ENCODE peak calls at places on chromosomes 7 and 10, in seven cellular contexts. S, D, M, V, E, L and K are unnamed samples.

GRCh38 chr10:42987575-42987974 is 89.3 kb upstream of the RET start:
- DNase-seq in D (no peak), M (no peak), V (no peak), S (no peak), L (no peak), E (no peak), K (no peak)

GRCh38 chr10:26843736-26844135 is 17.0 kb downstream of the ABI1 start:
- DNase-seq in V (no peak), M (no peak), E (no peak), S (no peak), L (no peak), D (no peak), K (no peak)

GRCh38 chr10:131946321-131946751 is 35.4 kb downstream of the BNIP3 start:
- DNase-seq in L (no peak), S (peak; percentile 85), E (peak; percentile 67), M (no peak), D (no peak), V (peak; percentile 47), K (no peak)

GRCh38 chr7:24786941-24787340 is 29.7 kb upstream of the GSDME start:
- DNase-seq in V (no peak), D (no peak), S (peak; percentile 78), L (no peak), E (peak; percentile 99), M (peak; percentile 9), K (no peak)

GRCh38 chr7:102012941-102013461 is 195.6 kb downstream of the CUX1 start:
- DNase-seq in S (no peak), M (no peak), D (no peak), L (no peak), V (no peak), E (no peak), K (no peak)

GRCh38 chr10:97771055-97771811 is 566 bp downstream of the SFRP5 start:
- DNase-seq in L (peak; percentile 84), E (peak; percentile 53), D (peak; percentile 85), S (no peak), M (no peak), V (no peak), K (no peak)

GRCh38 chr10:75335983-75336382 is 65.6 kb downstream of the ZNF503 start:
- DNase-seq in D (no peak), M (no peak), V (no peak), S (no peak), L (no peak), E (no peak), K (no peak)

GRCh38 chr7:139783647-139784385 is 6.0 kb upstream of the HIPK2 start:
- DNase-seq in L (no peak), V (no peak), S (no peak), D (no peak), E (no peak), M (no peak), K (no peak)

GRCh38 chr10:127337801-127338200 is 141.4 kb upstream of the INSYN2A start:
- DNase-seq in D (no peak), E (peak; percentile 13), L (no peak), M (no peak), V (no peak), S (no peak), K (no peak)

GRCh38 chr10:98486421-98486820 is 39.7 kb upstream of the HPS1 start:
- DNase-seq in V (no peak), D (no peak), S (no peak), L (no peak), E (peak; percentile 92), M (no peak), K (no peak)

GRCh38 chr10:61733358-61733940 is 70.7 kb downstream of the CABCOCO1 start:
- DNase-seq in D (no peak), E (peak; percentile 71), M (no peak), V (no peak), S (peak; percentile 36), L (peak; percentile 29), K (no peak)

GRCh38 chr7:148979827-148980226 is 48.5 kb downstream of the PDIA4 start:
- DNase-seq in V (no peak), D (no peak), E (no peak), M (no peak), S (no peak), L (no peak), K (no peak)

GRCh38 chr10:125028291-125028867 is 86.5 kb downstream of the ZRANB1 start:
- DNase-seq in L (peak; percentile 56), E (peak; percentile 81), S (no peak), D (no peak), V (no peak), M (no peak), K (no peak)

GRCh38 chr10:96890172-96890513 is 58.0 kb downstream of the LCOR start:
- DNase-seq in S (no peak), V (no peak), E (no peak), M (no peak), D (no peak), L (no peak), K (no peak)

GRCh38 chr7:26156454-26157365 is 4.7 kb downstream of the NFE2L3 start:
- DNase-seq in L (no peak), E (peak; percentile 89), V (no peak), D (no peak), M (no peak), S (peak; percentile 88), K (peak; percentile 59)

GRCh38 chr10:70603439-70603778 is 868 bp upstream of the PRF1 start:
- DNase-seq in L (no peak), E (no peak), M (no peak), S (no peak), V (no peak), D (no peak), K (peak; percentile 66)

GRCh38 chr10:50421026-50421719 is 169.9 kb upstream of the ASAH2 start:
- DNase-seq in S (peak; percentile 37), E (peak; percentile 55), M (no peak), L (peak; percentile 44), D (no peak), V (no peak), K (no peak)

GRCh38 chr10:102621418-102622325 is 22.6 kb upstream of the TRIM8 start:
- DNase-seq in V (no peak), M (no peak), S (peak; percentile 54), E (peak; percentile 50), L (no peak), D (no peak), K (no peak)

GRCh38 chr7:48671656-48672055 is 252.7 kb upstream of the CDC14C start:
- DNase-seq in V (no peak), S (no peak), D (no peak), M (no peak), L (no peak), E (no peak), K (no peak)

GRCh38 chr10:59830601-59831259 is 75.6 kb downstream of the CCDC6 start:
- DNase-seq in V (no peak), M (no peak), S (peak; percentile 45), L (peak; percentile 59), E (peak; percentile 70), D (no peak), K (no peak)

GRCh38 chr7:18530224-18531179 is 35.0 kb downstream of the HDAC9 start:
- DNase-seq in E (no peak), M (no peak), V (no peak), D (no peak), L (no peak), S (no peak), K (no peak)
- H3K27ac ChIP-seq in E (no peak overlapping the region), M (peak overlapping the region; percentile 62), V (no peak overlapping the region), D (no peak overlapping the region), L (no peak overlapping the region), S (no peak overlapping the region), K (no peak overlapping the region)

GRCh38 chr10:72013202-72013945 is 49.2 kb downstream of the CHST3 start:
- DNase-seq in L (peak; percentile 88), M (no peak), V (no peak), D (no peak), E (no peak), S (no peak), K (no peak)

GRCh38 chr10:72015868-72016267 is 51.7 kb downstream of the CHST3 start:
- DNase-seq in L (no peak), E (no peak), D (no peak), M (no peak), S (no peak), V (no peak), K (no peak)

GRCh38 chr10:72012801-72013200 is 48.6 kb downstream of the CHST3 start:
- DNase-seq in D (no peak), S (no peak), L (no peak), E (no peak), M (no peak), V (no peak), K (no peak)

GRCh38 chr10:72014785-72015480 is 50.7 kb downstream of the CHST3 start:
- DNase-seq in S (no peak), E (no peak), V (no peak), L (no peak), M (no peak), D (peak; percentile 54), K (no peak)

DNA sequence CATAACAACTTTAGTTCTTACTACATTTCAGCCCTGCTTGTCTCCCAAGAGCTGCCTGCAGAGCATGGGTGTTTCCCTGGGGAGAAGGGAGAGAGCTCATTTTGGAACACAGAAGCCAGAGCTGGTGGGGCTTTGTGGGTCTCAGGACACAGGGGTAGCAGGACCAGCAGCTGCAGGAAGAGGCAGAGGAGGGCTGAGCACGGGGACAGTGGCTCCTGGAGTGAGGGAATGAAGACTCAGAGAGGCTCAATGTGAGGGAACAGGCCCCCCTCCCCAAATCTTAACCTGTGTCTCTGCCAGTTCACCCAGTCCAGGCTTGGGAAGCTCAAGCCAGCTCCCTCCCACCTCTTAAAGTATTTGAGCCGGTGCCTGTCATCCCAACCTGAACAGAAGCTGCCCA is 50.0 kb downstream of the CHST3 start:
- DNase-seq in M (no peak), D (no peak), L (no peak), S (no peak), V (no peak), E (no peak), K (no peak)
- H3K4me1 ChIP-seq in M (peaks cover 33% of the 10 kb centered on the region), D (peaks cover 23% of the 10 kb centered on the region), L (peaks cover 11% of the 10 kb centered on the region), S (peaks cover 18% of the 10 kb centered on the region), V (peaks cover 28% of the 10 kb centered on the region), E (peaks cover 25% of the 10 kb centered on the region), K (no peaks in the 10 kb centered on the region)

DNA sequence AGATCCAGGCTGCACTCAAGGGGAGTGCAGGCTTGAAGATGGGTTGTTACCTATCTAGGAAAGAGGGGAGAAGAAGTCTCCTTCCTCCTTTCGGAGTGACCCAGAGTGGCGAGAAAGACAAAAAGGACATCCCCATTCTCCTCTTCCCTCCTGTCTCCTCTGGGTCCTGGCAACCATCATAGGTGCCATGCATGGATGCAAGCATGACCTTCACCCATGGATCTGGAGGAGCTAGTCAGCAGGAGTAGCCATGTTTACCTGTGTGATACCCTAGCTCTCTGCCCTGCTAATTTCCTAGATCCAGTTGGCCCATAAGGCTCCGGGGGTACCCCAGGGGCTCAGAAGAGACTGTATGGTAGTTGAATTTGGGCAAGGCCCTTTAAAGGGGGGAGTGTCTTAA is 17.2 kb upstream of the CROT start:
- DNase-seq in D (no peak), L (no peak), S (no peak), V (no peak), M (no peak), E (peak; percentile 38), K (no peak)
- H3K9me3 ChIP-seq in D (peaks cover 34% of the 10 kb centered on the region), L (peaks cover 27% of the 10 kb centered on the region), S (peaks cover 13% of the 10 kb centered on the region), V (peaks cover 29% of the 10 kb centered on the region), M (peaks cover 25% of the 10 kb centered on the region), E (no peaks in the 10 kb centered on the region), K (peaks cover 33% of the 10 kb centered on the region)

GRCh38 chr7:66735154-66735553 is 5.4 kb upstream of the RABGEF1 start:
- DNase-seq in E (no peak), D (no peak), V (no peak), L (no peak), M (no peak), S (no peak), K (no peak)
- H3K27ac ChIP-seq in E (no peak overlapping the region), D (no peak overlapping the region), V (no peak overlapping the region), L (no peak overlapping the region), M (no peak overlapping the region), S (no peak overlapping the region), K (no peak overlapping the region)